ENCODE peak calls at places on chromosomes 5 and 9, in five cellular contexts. O, N, A, G and E are unnamed samples.

GRCh38 chr5:61450880-61451279 is 118.8 kb downstream of the ZSWIM6 start:
- DNase-seq in O (peak), N (no peak), A (no peak), G (peak), E (no peak)

GRCh38 chr5:2753452-2754409 is 2.3 kb upstream of the IRX2 start:
- DNase-seq in O (peak), N (no peak), A (no peak), G (peak), E (no peak)

GRCh38 chr9:33868430-33869000 is 51.6 kb downstream of the UBE2R2 start:
- DNase-seq in O (peak), N (no peak), A (no peak), G (no peak), E (no peak)

GRCh38 chr9:1200847-1201251 is 150.7 kb downstream of the DMRT2 start:
- DNase-seq in O (no peak), N (no peak), A (no peak), G (no peak), E (no peak)

GRCh38 chr5:130923543-130924159 is 241.4 kb downstream of the HINT1 start:
- DNase-seq in O (peak), N (no peak), A (no peak), G (no peak), E (no peak)

GRCh38 chr9:129746092-129746760 is 6.6 kb downstream of the PTGES start:
- DNase-seq in O (no peak), N (no peak), A (no peak), G (no peak), E (no peak)

GRCh38 chr5:167208911-167209310 is 1082.5 kb upstream of the WWC1 start:
- DNase-seq in O (peak), N (no peak), A (no peak), G (no peak), E (no peak)

GRCh38 chr9:111743275-111743674 is 51.5 kb downstream of the SHOC1 start:
- DNase-seq in O (peak), N (no peak), A (no peak), G (no peak), E (no peak)

GRCh38 chr9:130938652-130939404 is at the start of gene FIBCD1:
- DNase-seq in O (peak), N (no peak), A (no peak), G (no peak), E (no peak)

GRCh38 chr9:120730661-120731514 is 16.6 kb upstream of the MEGF9 start:
- DNase-seq in O (peak), N (no peak), A (no peak), G (no peak), E (no peak)

GRCh38 chr9:124770359-124771020 is 621 bp downstream of the NR6A1 start:
- DNase-seq in O (no peak), N (peak), A (no peak), G (no peak), E (no peak)

GRCh38 chr9:130450344-130451003 is 5.7 kb downstream of the ASS1 start:
- DNase-seq in O (no peak), N (no peak), A (no peak), G (no peak), E (no peak)

GRCh38 chr5:107388111-107388861 is 282.5 kb downstream of the EFNA5 start:
- DNase-seq in O (peak), N (no peak), A (no peak), G (no peak), E (no peak)

GRCh38 chr9:5563886-5564285 is 53.6 kb downstream of the PDCD1LG2 start:
- DNase-seq in O (no peak), N (no peak), A (no peak), G (no peak), E (no peak)

GRCh38 chr9:110599468-110599867 is 19.9 kb upstream of the SVEP1 start:
- DNase-seq in O (no peak), N (no peak), A (no peak), G (no peak), E (no peak)

GRCh38 chr9:135513351-135513846 is 7.8 kb upstream of the LCN1 start:
- DNase-seq in O (no peak), N (no peak), A (no peak), G (no peak), E (no peak)

GRCh38 chr9:5951686-5952211 is 61.1 kb downstream of the MLANA start:
- DNase-seq in O (peak), N (no peak), A (no peak), G (no peak), E (no peak)

GRCh38 chr5:170636206-170636605 is 132.4 kb downstream of the KCNIP1 start:
- DNase-seq in O (no peak), N (no peak), A (no peak), G (no peak), E (no peak)

GRCh38 chr5:4511996-4512656 is 628.0 kb upstream of the ADAMTS16 start:
- DNase-seq in O (peak), N (peak), A (no peak), G (no peak), E (no peak)

GRCh38 chr9:14221558-14221957 is 92.4 kb downstream of the NFIB start:
- DNase-seq in O (peak), N (no peak), A (no peak), G (no peak), E (no peak)

GRCh38 chr5:177194278-177194677 is 60.7 kb downstream of the NSD1 start:
- DNase-seq in O (peak), N (no peak), A (no peak), G (no peak), E (no peak)

GRCh38 chr9:121861501-121862180 is 210.2 kb downstream of the DAB2IP start:
- DNase-seq in O (no peak), N (no peak), A (no peak), G (no peak), E (no peak)

GRCh38 chr5:6201626-6202025 is 176.7 kb downstream of the MED10 start:
- DNase-seq in O (no peak), N (no peak), A (no peak), G (no peak), E (no peak)